ENCODE peak calls at places on chromosomes 3 and 15, in six cellular contexts. H, P, Z, F, T and V are unnamed samples.
A peak's percentile ranks its signal among the peaks of the same experiment; 100 is the strongest.

GRCh38 chr3:136343873-136344281 is 93.7 kb downstream of the PCCB start:
- DNase-seq in H (peak; percentile 13), P (peak; percentile 78), Z (no peak), F (no peak), T (peak; percentile 98), V (no peak)

GRCh38 chr3:50171540-50172301 is 16.6 kb downstream of the SEMA3F start:
- DNase-seq in H (no peak), P (no peak), Z (no peak), F (no peak), T (no peak), V (no peak)

GRCh38 chr3:134886991-134887390 is 91.9 kb downstream of the EPHB1 start:
- DNase-seq in H (no peak), P (no peak), Z (no peak), F (no peak), T (no peak), V (no peak)

GRCh38 chr3:87987952-87988351 is 70.9 kb downstream of the CGGBP1 start:
- DNase-seq in H (no peak), P (no peak), Z (no peak), F (no peak), T (no peak), V (no peak)

GRCh38 chr15:45642203-45642932 is 7.5 kb downstream of the SQOR start:
- DNase-seq in H (no peak), P (no peak), Z (no peak), F (no peak), T (peak; percentile 83), V (no peak)

GRCh38 chr15:32879980-32880379 is 162.2 kb downstream of the GREM1 start:
- DNase-seq in H (no peak), P (no peak), Z (no peak), F (no peak), T (no peak), V (no peak)

GRCh38 chr3:143283432-143284128 is 164.0 kb downstream of the CHST2 start:
- DNase-seq in H (no peak), P (no peak), Z (peak; percentile 5), F (no peak), T (no peak), V (peak; percentile 24)

GRCh38 chr3:99313481-99313880 is 324.9 kb upstream of the COL8A1 start:
- DNase-seq in H (no peak), P (no peak), Z (no peak), F (no peak), T (peak; percentile 17), V (no peak)

GRCh38 chr3:113532698-113533533 is 561 bp downstream of the SIDT1 start:
- DNase-seq in H (peak; percentile 25), P (no peak), Z (no peak), F (peak; percentile 13), T (no peak), V (no peak)

GRCh38 chr15:57866149-57866736 is 159.7 kb downstream of the POLR2M start:
- DNase-seq in H (no peak), P (peak; percentile 37), Z (peak; percentile 51), F (peak; percentile 21), T (peak; percentile 10), V (no peak)